ENCODE peak calls at places on chromosomes 7 and 10, in four cellular contexts. S, R, E and D are unnamed samples.

GRCh38 chr7:129188372-129188891 is at the start of gene SMO:
- DNase-seq in S (no peak), R (peak; percentile 49), E (peak; percentile 86), D (no peak)

GRCh38 chr7:12757443-12757842 is 70.0 kb downstream of the ARL4A start:
- DNase-seq in S (no peak), R (no peak), E (no peak), D (no peak)

GRCh38 chr7:4406288-4407058 is 275.6 kb upstream of the FOXK1 start:
- DNase-seq in E (no peak), R (no peak), S (no peak), D (no peak)

GRCh38 chr10:29926649-29927048 is 132.7 kb downstream of the JCAD start:
- DNase-seq in R (no peak), S (no peak), E (no peak), D (no peak)

GRCh38 chr10:36802523-36803153 is 322.8 kb upstream of the ANKRD30A start:
- DNase-seq in E (no peak), R (peak; percentile 24), S (no peak), D (no peak)

GRCh38 chr7:121279060-121279620 is 49.7 kb upstream of the WNT16 start:
- DNase-seq in E (no peak), R (no peak), S (no peak), D (no peak)

GRCh38 chr10:93356516-93356915 is 125.6 kb downstream of the MYOF start:
- DNase-seq in E (no peak), S (no peak), R (no peak), D (no peak)

GRCh38 chr10:88254091-88254490 is 329.0 kb downstream of the RNLS start:
- DNase-seq in R (no peak), S (peak; percentile 88), E (no peak), D (no peak)

GRCh38 chr7:140196361-140197217 is 19.8 kb upstream of the KDM7A start:
- DNase-seq in E (peak; percentile 75), R (no peak), S (no peak), D (no peak)

GRCh38 chr10:71433116-71433982 is 36.6 kb downstream of the CDH23 start:
- DNase-seq in R (no peak), E (no peak), S (no peak), D (peak; percentile 54)

GRCh38 chr7:38413784-38414183 is 140.3 kb upstream of the TARP start:
- DNase-seq in S (no peak), E (no peak), R (no peak), D (no peak)

GRCh38 chr10:114703377-114704125 is 45.5 kb upstream of the ABLIM1 start:
- DNase-seq in S (no peak), E (no peak), R (no peak), D (no peak)

GRCh38 chr7:27921081-27921836 is 181.3 kb downstream of the TAX1BP1 start:
- DNase-seq in S (peak; percentile 82), R (peak; percentile 20), E (no peak), D (no peak)

GRCh38 chr7:45598697-45599520 is 24.7 kb downstream of the ADCY1 start:
- DNase-seq in E (peak; percentile 60), R (no peak), S (no peak), D (peak; percentile 47)

GRCh38 chr7:151352512-151352911 is 10.9 kb downstream of the NUB1 start:
- DNase-seq in E (no peak), S (no peak), R (no peak), D (no peak)

GRCh38 chr7:136878878-136879277 is 10.4 kb downstream of the CHRM2 start:
- DNase-seq in E (no peak), R (no peak), S (no peak), D (no peak)

GRCh38 chr7:77537595-77538185 is 595 bp downstream of the PTPN12 start:
- DNase-seq in E (no peak), R (peak; percentile 35), S (no peak), D (peak; percentile 78)

GRCh38 chr7:41139789-41140188 is 563.1 kb downstream of the INHBA start:
- DNase-seq in R (no peak), E (no peak), S (no peak), D (no peak)

GRCh38 chr7:88867158-88867557 is 71.6 kb upstream of the TEX47 start:
- DNase-seq in E (no peak), S (no peak), R (no peak), D (no peak)

GRCh38 chr10:130040351-130040750 is 70.3 kb downstream of the C10orf143 start:
- DNase-seq in R (no peak), E (peak; percentile 43), S (no peak), D (peak; percentile 49)

GRCh38 chr7:143130541-143130940 is 1.3 kb upstream of the PIP start:
- DNase-seq in E (no peak), R (no peak), S (no peak), D (no peak)

GRCh38 chr7:92753614-92754013 is 82.8 kb downstream of the CDK6 start:
- DNase-seq in E (no peak), S (no peak), R (no peak), D (no peak)

GRCh38 chr10:131979336-131979735 is 2.4 kb downstream of the BNIP3 start:
- DNase-seq in E (no peak), S (no peak), R (no peak), D (no peak)

GRCh38 chr10:131979821-131980270 is 1.9 kb downstream of the BNIP3 start:
- DNase-seq in R (peak; percentile 66), E (no peak), S (no peak), D (no peak)

GRCh38 chr10:131978851-131979250 is 2.9 kb downstream of the BNIP3 start:
- DNase-seq in S (no peak), E (no peak), R (no peak), D (no peak)

GRCh38 chr10:131977323-131978096 is 4.2 kb downstream of the BNIP3 start:
- DNase-seq in E (no peak), S (no peak), R (no peak), D (no peak)

DNA sequence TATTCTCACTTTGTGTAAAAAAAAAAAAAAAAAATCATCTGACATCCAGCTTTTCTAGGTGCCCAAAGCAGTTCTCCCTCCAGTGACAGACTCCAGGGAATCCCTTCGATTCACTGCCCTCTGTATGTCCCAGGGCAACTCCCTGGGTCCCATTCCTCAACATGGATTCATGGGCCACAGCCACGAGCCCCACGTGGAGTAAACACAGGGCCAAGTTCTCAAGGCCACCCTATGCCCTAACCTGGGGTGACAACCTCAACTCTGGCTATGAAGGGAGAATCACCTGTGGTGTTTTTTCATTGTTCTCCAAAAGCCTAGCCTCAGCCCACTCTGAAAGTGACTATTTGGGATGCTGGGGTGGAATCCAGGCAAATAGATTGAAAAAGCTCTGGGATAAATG is 3.4 kb downstream of the BNIP3 start:
- DNase-seq in S (no peak), E (no peak), R (no peak), D (no peak)
- H3K4me3 ChIP-seq in S (no peak overlapping the region), E (no peak overlapping the region), R (no peak overlapping the region), D (no peak overlapping the region)

DNA sequence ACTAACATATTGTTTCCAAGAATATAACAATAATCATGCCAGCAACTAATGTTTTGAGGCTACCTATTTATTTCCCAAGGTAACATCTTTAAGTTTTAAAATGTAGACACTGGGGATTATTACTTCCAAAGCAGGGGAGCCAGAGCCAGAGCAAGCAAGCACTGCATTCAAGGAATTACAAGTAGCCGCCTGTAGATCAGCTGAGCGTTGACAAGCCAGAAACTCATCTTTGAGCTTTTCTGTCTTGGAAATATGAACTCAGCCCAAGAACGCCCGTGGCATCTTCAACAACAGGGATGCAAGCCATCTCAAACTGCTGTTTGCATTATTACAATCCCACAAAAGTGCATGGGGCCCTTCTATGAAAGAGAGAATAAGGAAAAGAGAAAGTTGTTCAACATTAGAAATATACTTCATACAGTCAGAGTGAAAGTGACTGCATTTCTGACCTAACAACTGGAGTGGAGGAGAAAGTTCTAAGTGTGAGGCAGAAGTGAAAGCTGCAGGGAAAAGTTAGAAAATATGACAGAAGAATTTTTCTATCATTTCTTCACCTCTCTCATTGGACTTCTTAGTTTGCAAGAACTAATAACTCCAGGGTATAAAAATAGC is 6.5 kb downstream of the SGCE start:
- DNase-seq in R (no peak), E (no peak), S (no peak), D (no peak)
- H3K4me3 ChIP-seq in R (peak overlapping the region; percentile 4), E (no peak overlapping the region), S (no peak overlapping the region), D (no peak overlapping the region)

DNA sequence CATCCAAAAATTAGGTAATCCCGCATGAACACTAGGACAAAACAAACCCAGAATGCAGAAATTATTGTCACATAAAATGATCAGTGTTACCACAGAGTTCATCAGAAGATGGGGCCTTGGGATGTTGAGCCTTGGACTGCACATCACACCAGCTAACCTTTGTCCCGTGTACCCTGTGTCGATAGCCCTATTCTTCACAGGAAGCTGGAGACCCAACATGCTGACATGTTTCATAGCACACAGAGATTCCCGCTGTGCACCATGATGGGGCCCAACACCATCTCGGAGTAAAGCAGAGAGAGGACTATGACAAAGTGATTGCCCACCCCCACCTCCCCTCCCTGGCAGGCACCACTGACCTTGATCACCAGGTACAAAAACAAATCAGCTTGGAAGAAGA is 4.5 kb downstream of the PTPRN2 start:
- DNase-seq in E (no peak), S (no peak), R (no peak), D (no peak)
- H3K4me3 ChIP-seq in E (no peak overlapping the region), S (no peak overlapping the region), R (no peak overlapping the region), D (no peak overlapping the region)

DNA sequence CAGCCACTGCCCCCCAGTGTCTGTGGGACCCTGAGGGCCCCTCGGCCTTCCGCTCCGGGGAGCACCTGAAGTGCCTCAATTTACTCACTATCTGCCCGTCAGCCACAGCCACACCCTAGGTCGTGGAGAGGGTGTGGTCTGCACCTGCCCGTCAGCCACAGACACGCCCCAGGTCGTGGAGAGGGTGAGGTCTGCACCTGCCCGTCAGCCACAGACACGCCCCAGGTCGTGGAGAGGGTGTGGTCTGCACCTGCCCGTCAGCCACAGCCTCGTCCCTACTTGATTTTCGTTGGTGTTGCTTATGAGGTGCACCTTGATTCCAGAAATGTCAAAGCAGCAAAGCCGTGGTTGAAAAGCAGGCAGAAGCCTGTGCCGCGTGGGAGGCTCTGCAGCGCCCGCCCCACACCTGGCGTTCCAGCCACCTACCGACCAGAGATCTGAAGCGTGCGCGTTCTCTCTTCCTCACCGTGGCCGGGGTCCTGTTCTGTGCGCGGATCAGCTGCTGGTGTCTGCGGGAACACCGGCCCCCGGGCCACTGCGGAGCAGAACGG is 101.6 kb downstream of the DYNC2I1 start:
- DNase-seq in E (no peak), S (peak; percentile 54), R (no peak), D (no peak)
- H3K4me3 ChIP-seq in E (no peak overlapping the region), S (peak overlapping the region; percentile 16), R (peak overlapping the region; percentile 21), D (peak overlapping the region; percentile 50)

GRCh38 chr7:35721288-35721687 is 26.4 kb upstream of the HERPUD2 start:
- DNase-seq in E (no peak), S (no peak), R (no peak), D (no peak)

GRCh38 chr7:35720032-35720431 is 25.1 kb upstream of the HERPUD2 start:
- DNase-seq in R (no peak), E (no peak), S (no peak), D (no peak)

GRCh38 chr7:35723011-35723410 is 28.1 kb upstream of the HERPUD2 start:
- DNase-seq in R (no peak), E (no peak), S (no peak), D (no peak)

GRCh38 chr7:35722054-35722849 is 27.3 kb upstream of the HERPUD2 start:
- DNase-seq in R (no peak), S (no peak), E (no peak), D (no peak)

GRCh38 chr7:35720849-35721248 is 25.9 kb upstream of the HERPUD2 start:
- DNase-seq in S (no peak), R (no peak), E (no peak), D (no peak)
- H3K4me3 ChIP-seq in S (no peak overlapping the region), R (no peak overlapping the region), E (no peak overlapping the region), D (no peak overlapping the region)